ENCODE peak calls at places on chromosome 7, in four cellular contexts. T, U, F and O are unnamed samples.

GRCh38 chr7:20350518-20350951 is 19.8 kb downstream of the ITGB8 start:
- DNase-seq in F (peak), T (no peak), U (peak), O (no peak)

GRCh38 chr7:90512841-90513254 is 43.4 kb downstream of the PTTG1IP2 start:
- DNase-seq in U (no peak), T (no peak), F (no peak), O (no peak)

GRCh38 chr7:101205901-101206664 is 5.2 kb upstream of the MOGAT3 start:
- DNase-seq in F (no peak), U (no peak), T (no peak), O (no peak)

GRCh38 chr7:73736885-73737284 is 1.7 kb downstream of the ABHD11 start:
- DNase-seq in F (no peak), T (no peak), U (no peak), O (no peak)

GRCh38 chr7:17787257-17787656 is 153.0 kb downstream of the SNX13 start:
- DNase-seq in T (no peak), F (no peak), U (no peak), O (no peak)

GRCh38 chr7:77786018-77786417 is 12.2 kb downstream of the TMEM60 start:
- DNase-seq in U (no peak), F (no peak), T (no peak), O (no peak)

GRCh38 chr7:52958621-52959140 is 76.8 kb upstream of the POM121L12 start:
- DNase-seq in F (no peak), U (peak), T (no peak), O (no peak)

GRCh38 chr7:12518920-12519681 is 51.4 kb upstream of the SCIN start:
- DNase-seq in F (no peak), T (no peak), U (no peak), O (no peak)

GRCh38 chr7:120738816-120739215 is 119.1 kb downstream of the TSPAN12 start:
- DNase-seq in U (no peak), F (no peak), T (no peak), O (no peak)